ENCODE peak calls at places on chromosomes 6 and 20, in seven cellular contexts. O, Y, M, N, A, B and R are unnamed samples.

GRCh38 chr6:24883618-24884017 is 52.1 kb downstream of the RIPOR2 start:
- DNase-seq in O (peak; percentile 75), Y (peak; percentile 82), M (no peak), N (no peak), A (no peak), B (peak; percentile 9), R (no peak)

GRCh38 chr6:3086282-3086946 is 18.1 kb downstream of the RIPK1 start:
- DNase-seq in O (no peak), Y (no peak), M (no peak), N (no peak), A (no peak), B (no peak), R (no peak)

GRCh38 chr6:142172758-142173157 is 25.7 kb downstream of the VTA1 start:
- DNase-seq in O (no peak), Y (no peak), M (no peak), N (no peak), A (no peak), B (no peak), R (no peak)

GRCh38 chr20:53713328-53714056 is 119.9 kb upstream of the ZNF217 start:
- DNase-seq in O (no peak), Y (no peak), M (no peak), N (peak; percentile 71), A (no peak), B (no peak), R (no peak)

GRCh38 chr6:89734526-89734925 is 85.1 kb downstream of the MDN1 start:
- DNase-seq in O (no peak), Y (peak; percentile 31), M (no peak), N (no peak), A (no peak), B (no peak), R (no peak)

GRCh38 chr6:107624541-107624940 is 134.6 kb downstream of the SOBP start:
- DNase-seq in O (no peak), Y (peak; percentile 43), M (no peak), N (no peak), A (no peak), B (no peak), R (no peak)

GRCh38 chr20:22768779-22769178 is 184.4 kb upstream of the FOXA2 start:
- DNase-seq in O (no peak), Y (no peak), M (no peak), N (no peak), A (no peak), B (no peak), R (no peak)

GRCh38 chr6:170279977-170280688 is 10.7 kb downstream of the DLL1 start:
- DNase-seq in O (no peak), Y (no peak), M (peak; percentile 83), N (peak; percentile 93), A (peak; percentile 93), B (no peak), R (no peak)

GRCh38 chr6:111712398-111712797 is 106.7 kb upstream of the TRAF3IP2 start:
- DNase-seq in O (no peak), Y (peak; percentile 88), M (no peak), N (no peak), A (no peak), B (peak; percentile 62), R (no peak)

GRCh38 chr20:6595704-6596103 is 171.8 kb upstream of the BMP2 start:
- DNase-seq in O (no peak), Y (peak; percentile 95), M (no peak), N (no peak), A (no peak), B (peak; percentile 72), R (no peak)

GRCh38 chr20:36342316-36342715 is 36.2 kb downstream of the DLGAP4 start:
- DNase-seq in O (no peak), Y (no peak), M (no peak), N (no peak), A (no peak), B (no peak), R (no peak)

GRCh38 chr6:140354296-140354695 is 979.8 kb upstream of the CITED2 start:
- DNase-seq in O (no peak), Y (peak; percentile 29), M (no peak), N (no peak), A (no peak), B (no peak), R (no peak)

GRCh38 chr6:36962874-36963273 is 8.3 kb downstream of the PI16 start:
- DNase-seq in O (no peak), Y (no peak), M (peak; percentile 90), N (peak; percentile 90), A (peak; percentile 76), B (no peak), R (no peak)

GRCh38 chr20:58233881-58234528 is 5.6 kb upstream of the ANKRD60 start:
- DNase-seq in O (no peak), Y (no peak), M (no peak), N (no peak), A (no peak), B (no peak), R (no peak)

GRCh38 chr20:44017905-44018683 is 103.4 kb downstream of the TOX2 start:
- DNase-seq in O (peak; percentile 54), Y (peak; percentile 92), M (peak; percentile 88), N (no peak), A (peak; percentile 80), B (peak; percentile 68), R (peak; percentile 72)

GRCh38 chr6:116513224-116513875 is 1.9 kb downstream of the CALHM5 start:
- DNase-seq in O (no peak), Y (no peak), M (no peak), N (no peak), A (no peak), B (no peak), R (no peak)

GRCh38 chr6:116512709-116513108 is 1.3 kb downstream of the CALHM5 start:
- DNase-seq in O (no peak), Y (no peak), M (no peak), N (no peak), A (no peak), B (no peak), R (no peak)

GRCh38 chr6:116514103-116514502 is 2.7 kb downstream of the CALHM5 start:
- DNase-seq in O (no peak), Y (no peak), M (no peak), N (no peak), A (no peak), B (no peak), R (no peak)

GRCh38 chr6:116512155-116512559 is 718 bp downstream of the CALHM5 start:
- DNase-seq in O (no peak), Y (no peak), M (no peak), N (no peak), A (no peak), B (no peak), R (no peak)

GRCh38 chr6:116511424-116512131 is at the start of gene CALHM5:
- DNase-seq in O (peak; percentile 79), Y (peak; percentile 89), M (no peak), N (no peak), A (no peak), B (peak; percentile 62), R (peak; percentile 71)
- H3K4me3 ChIP-seq in O (peak within 1 kb of the TSS; percentile 50), Y (peak within 1 kb of the TSS; percentile 67), M (peak within 1 kb of the TSS; percentile 10), N (peak within 1 kb of the TSS; percentile 32), A (peak within 1 kb of the TSS; percentile 43), B (peak within 1 kb of the TSS; percentile 31), R (peak within 1 kb of the TSS; percentile 52)

GRCh38 chr6:28589952-28590340 is 64.3 kb downstream of the GPX5 start:
- DNase-seq in O (no peak), Y (peak; percentile 2), M (no peak), N (no peak), A (no peak), B (no peak), R (no peak)
- H3K4me3 ChIP-seq in O (peak overlapping the region; percentile 5), Y (peak overlapping the region; percentile 38), M (no peak overlapping the region), N (no peak overlapping the region), A (no peak overlapping the region), B (peak overlapping the region; percentile 41), R (peak overlapping the region; percentile 35)

GRCh38 chr20:1663917-1664316 is 6.3 kb upstream of the SIRPG start:
- DNase-seq in O (no peak), Y (peak; percentile 24), M (no peak), N (no peak), A (no peak), B (no peak), R (peak; percentile 1)
- H3K4me3 ChIP-seq in O (no peak overlapping the region), Y (no peak overlapping the region), M (no peak overlapping the region), N (no peak overlapping the region), A (no peak overlapping the region), B (no peak overlapping the region), R (no peak overlapping the region)

DNA sequence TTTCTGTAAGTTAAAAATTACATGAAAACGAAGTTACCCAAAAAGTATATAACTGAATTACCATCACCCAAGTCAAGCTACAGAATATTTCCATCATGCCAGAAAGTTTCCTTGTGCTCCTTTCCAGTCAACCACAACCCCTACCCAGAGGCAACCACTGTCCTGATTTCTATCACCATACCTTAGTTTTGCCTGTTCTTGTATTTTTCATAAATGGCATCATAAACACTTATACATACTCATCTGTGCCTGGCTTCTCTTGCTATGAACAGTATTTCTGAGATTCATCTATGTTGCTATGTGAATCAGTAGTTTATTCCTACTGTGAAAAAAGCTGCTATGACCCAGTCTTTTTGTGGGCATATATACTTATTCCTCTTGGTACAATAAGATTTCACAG is 7.4 kb downstream of the FKBP5 start:
- DNase-seq in O (no peak), Y (no peak), M (no peak), N (no peak), A (no peak), B (no peak), R (no peak)
- H3K4me3 ChIP-seq in O (no peak overlapping the region), Y (no peak overlapping the region), M (no peak overlapping the region), N (no peak overlapping the region), A (no peak overlapping the region), B (no peak overlapping the region), R (no peak overlapping the region)

DNA sequence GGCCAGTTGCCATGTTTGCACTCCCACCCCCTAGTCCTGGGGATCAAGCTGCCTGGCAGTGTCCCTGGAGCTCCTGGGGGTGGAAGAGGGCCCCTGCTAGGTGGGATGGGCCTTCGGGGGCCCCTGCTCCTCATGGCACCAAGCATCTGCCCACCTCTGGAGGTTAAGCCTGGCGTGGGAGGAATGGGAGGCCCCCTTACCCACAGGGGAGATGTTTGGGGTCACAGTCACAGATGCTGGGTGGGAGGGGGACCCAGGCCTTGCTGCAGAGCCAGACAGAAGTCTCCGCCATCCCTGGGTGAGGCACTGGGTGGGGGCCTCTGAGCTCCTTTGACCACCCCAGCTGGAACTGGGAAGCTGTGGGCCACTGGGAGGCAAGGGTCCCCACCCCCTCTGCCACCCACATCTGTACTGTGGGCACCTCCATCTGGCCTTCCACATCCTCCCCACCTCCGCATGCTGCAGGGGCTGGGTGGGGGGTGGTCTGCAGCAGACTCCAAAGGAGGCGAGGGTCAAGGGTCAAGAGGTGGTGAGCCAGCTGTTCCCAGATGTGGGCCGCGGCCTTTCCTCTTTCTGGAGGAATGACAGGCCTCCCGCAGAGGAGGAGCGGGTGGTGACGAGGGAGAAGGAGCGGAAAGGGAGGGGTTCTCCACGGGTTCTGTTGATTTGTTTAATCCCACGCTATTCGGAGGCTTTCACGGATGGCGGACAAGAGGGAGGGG is 41.5 kb downstream of the YTHDF1 start:
- DNase-seq in O (no peak), Y (no peak), M (no peak), N (no peak), A (no peak), B (no peak), R (no peak)
- H3K4me3 ChIP-seq in O (no peak overlapping the region), Y (no peak overlapping the region), M (no peak overlapping the region), N (no peak overlapping the region), A (no peak overlapping the region), B (no peak overlapping the region), R (no peak overlapping the region)

DNA sequence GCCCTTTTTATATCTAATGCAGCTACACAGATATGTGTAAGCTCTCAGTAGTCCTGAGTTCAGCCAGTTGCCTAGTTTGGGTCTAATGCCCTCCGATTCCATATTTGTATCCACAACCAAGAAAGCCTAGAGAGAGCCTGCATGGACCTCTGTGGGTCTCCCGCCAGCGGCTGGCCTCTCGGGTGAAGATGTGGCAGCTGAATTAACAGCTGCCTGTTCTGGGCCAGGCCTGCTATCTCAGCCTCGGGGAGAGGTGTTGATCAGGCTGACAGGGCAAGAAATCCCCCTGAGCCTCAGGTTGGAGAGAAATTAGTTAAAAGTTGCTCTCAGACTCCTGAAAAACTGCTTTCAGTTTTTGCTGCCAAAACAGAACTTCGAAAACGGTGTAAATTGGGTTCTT is 19.8 kb downstream of the PTK7 start:
- DNase-seq in O (no peak), Y (no peak), M (no peak), N (peak; percentile 53), A (no peak), B (no peak), R (no peak)
- H3K4me3 ChIP-seq in O (no peak overlapping the region), Y (no peak overlapping the region), M (no peak overlapping the region), N (no peak overlapping the region), A (peak overlapping the region; percentile 29), B (no peak overlapping the region), R (no peak overlapping the region)